ENCODE peak calls at places on chromosomes 16 and 17, in five cellular contexts. Q is body of pancreas, I is upper lobe of right lung, G is GM12865, B is AG09319. T is an unnamed sample.
A peak's percentile ranks its signal among the peaks of the same experiment; 100 is the strongest.

GRCh38 chr17:70108166-70108565 is 33.1 kb downstream of the KCNJ16 start:
- DNase-seq in B (no peak), I (no peak), Q (no peak), G (no peak), T (no peak)

GRCh38 chr16:66621973-66622372 is 17.5 kb downstream of the CMTM3 start:
- DNase-seq in B (no peak), I (no peak), Q (no peak), G (no peak), T (no peak)

GRCh38 chr17:51059781-51060180 is 60.9 kb downstream of the SPAG9 start:
- DNase-seq in G (no peak), I (no peak), Q (no peak), B (no peak), T (no peak)

GRCh38 chr17:1137465-1137894 is 42.3 kb downstream of the ABR start:
- DNase-seq in G (no peak), B (no peak), I (no peak), Q (no peak), T (no peak)

GRCh38 chr17:58249270-58250133 is 11.1 kb downstream of the LPO start:
- DNase-seq in G (peak; percentile 66), Q (peak; percentile 64), B (peak; percentile 8), I (peak; percentile 84), T (peak; percentile 97)

GRCh38 chr16:49528564-49529150 is 155.1 kb downstream of the C16orf78 start:
- DNase-seq in G (no peak), Q (no peak), B (no peak), I (no peak), T (no peak)

GRCh38 chr17:6554336-6554735 is 2.0 kb downstream of the PITPNM3 start:
- DNase-seq in Q (no peak), G (no peak), B (no peak), I (no peak), T (no peak)

GRCh38 chr16:53707671-53708070 is 3.7 kb downstream of the FTO start:
- DNase-seq in Q (no peak), I (no peak), G (no peak), B (no peak), T (no peak)

GRCh38 chr17:39608601-39609000 is 881 bp upstream of the NEUROD2 start:
- DNase-seq in B (no peak), G (no peak), I (no peak), Q (no peak), T (no peak)

GRCh38 chr16:15829460-15829859 is 27.4 kb downstream of the MYH11 start:
- DNase-seq in B (no peak), Q (peak; percentile 24), I (peak; percentile 65), G (no peak), T (no peak)

GRCh38 chr16:3015865-3016521 is 2.0 kb downstream of the CLDN6 start:
- DNase-seq in Q (no peak), G (no peak), I (no peak), B (no peak), T (no peak)

GRCh38 chr16:1309888-1310831 is 724 bp downstream of the UBE2I start:
- DNase-seq in B (no peak), I (peak; percentile 87), Q (peak; percentile 59), G (peak; percentile 64), T (no peak)

GRCh38 chr17:15171433-15172047 is 93.6 kb downstream of the PMP22 start:
- DNase-seq in B (peak; percentile 64), Q (peak; percentile 71), I (peak; percentile 80), G (peak; percentile 6), T (peak; percentile 24)

GRCh38 chr16:67114793-67115192 is 5.1 kb downstream of the PHAF1 start:
- DNase-seq in B (no peak), G (no peak), I (no peak), Q (no peak), T (no peak)

GRCh38 chr16:2964416-2965223 is 545 bp downstream of the KREMEN2 start:
- DNase-seq in Q (peak; percentile 58), I (no peak), G (peak; percentile 73), B (no peak), T (peak; percentile 92)

GRCh38 chr17:386145-386876 is 33.7 kb upstream of the RPH3AL start:
- DNase-seq in G (peak; percentile 65), I (peak; percentile 93), Q (peak; percentile 82), B (no peak), T (peak; percentile 92)

GRCh38 chr16:3999479-3999868 is 116.8 kb downstream of the ADCY9 start:
- DNase-seq in Q (no peak), G (no peak), I (no peak), B (peak; percentile 71), T (no peak)

GRCh38 chr17:66200685-66201092 is 8.8 kb upstream of the CEP112 start:
- DNase-seq in I (no peak), Q (peak; percentile 74), G (peak; percentile 70), B (peak; percentile 59), T (no peak)

GRCh38 chr17:37490638-37491614 is 1.2 kb downstream of the DUSP14 start:
- DNase-seq in B (no peak), G (peak; percentile 61), I (no peak), Q (no peak), T (no peak)

GRCh38 chr17:61503961-61504360 is 51.7 kb downstream of the TBX4 start:
- DNase-seq in B (no peak), Q (no peak), G (no peak), I (no peak), T (no peak)

GRCh38 chr17:5437721-5438317 is 1.1 kb downstream of the C1QBP start:
- DNase-seq in G (no peak), Q (no peak), B (no peak), I (no peak), T (no peak)

GRCh38 chr17:7575481-7575883 is 4.0 kb upstream of the CD68 start:
- DNase-seq in B (no peak), Q (no peak), I (no peak), G (no peak), T (no peak)

GRCh38 chr16:68331879-68332410 is 21.1 kb downstream of the PRMT7 start:
- DNase-seq in Q (no peak), B (no peak), I (no peak), G (no peak), T (no peak)

GRCh38 chr17:74949455-74950115 is 13.9 kb downstream of the OTOP3 start:
- DNase-seq in I (no peak), G (no peak), Q (no peak), B (no peak), T (no peak)

GRCh38 chr17:28684963-28685362 is 23.0 kb downstream of the SUPT6H start:
- DNase-seq in G (no peak), B (peak; percentile 22), I (no peak), Q (peak; percentile 47), T (no peak)

GRCh38 chr16:89722392-89723278 is 1.3 kb downstream of the ZNF276 start:
- DNase-seq in G (peak; percentile 93), Q (peak; percentile 42), B (no peak), I (peak; percentile 93), T (peak; percentile 61)

GRCh38 chr17:35160354-35161201 is 13.0 kb downstream of the UNC45B start:
- DNase-seq in B (no peak), G (no peak), Q (no peak), I (no peak), T (no peak)

GRCh38 chr16:57735755-57736418 is at the start of gene KATNB1:
- DNase-seq in B (no peak), G (no peak), Q (no peak), I (no peak), T (no peak)

GRCh38 chr17:72502940-72503341 is 382.1 kb downstream of the SOX9 start:
- DNase-seq in Q (no peak), I (no peak), B (no peak), G (no peak), T (no peak)

GRCh38 chr17:65743313-65743665 is 181.8 kb upstream of the AXIN2 start:
- DNase-seq in Q (no peak), I (no peak), B (no peak), G (no peak), T (no peak)

GRCh38 chr16:57994778-57995177 is 5.7 kb downstream of the ZNF319 start:
- DNase-seq in Q (peak; percentile 57), G (peak; percentile 66), I (peak; percentile 84), B (no peak), T (peak; percentile 66)

GRCh38 chr16:17053536-17054160 is 417.1 kb downstream of the XYLT1 start:
- DNase-seq in Q (no peak), G (peak; percentile 35), B (no peak), I (no peak), T (no peak)
- TF ChIP-seq CTCF in Q (no peak), G (peak; percentile 32), B (no peak), I (no peak), T (no peak)

GRCh38 chr17:77402159-77402731 is 261.5 kb downstream of the SEC14L1 start:
- DNase-seq in I (no peak), G (no peak), Q (no peak), B (no peak), T (no peak)

GRCh38 chr17:77399319-77399959 is 258.7 kb downstream of the SEC14L1 start:
- DNase-seq in Q (no peak), G (no peak), B (no peak), I (no peak), T (no peak)

GRCh38 chr17:77398274-77398673 is 257.5 kb downstream of the SEC14L1 start:
- DNase-seq in B (no peak), Q (no peak), I (no peak), G (no peak), T (no peak)

GRCh38 chr17:77403854-77404253 is 263.1 kb downstream of the SEC14L1 start:
- DNase-seq in B (no peak), G (no peak), Q (no peak), I (no peak), T (no peak)

DNA sequence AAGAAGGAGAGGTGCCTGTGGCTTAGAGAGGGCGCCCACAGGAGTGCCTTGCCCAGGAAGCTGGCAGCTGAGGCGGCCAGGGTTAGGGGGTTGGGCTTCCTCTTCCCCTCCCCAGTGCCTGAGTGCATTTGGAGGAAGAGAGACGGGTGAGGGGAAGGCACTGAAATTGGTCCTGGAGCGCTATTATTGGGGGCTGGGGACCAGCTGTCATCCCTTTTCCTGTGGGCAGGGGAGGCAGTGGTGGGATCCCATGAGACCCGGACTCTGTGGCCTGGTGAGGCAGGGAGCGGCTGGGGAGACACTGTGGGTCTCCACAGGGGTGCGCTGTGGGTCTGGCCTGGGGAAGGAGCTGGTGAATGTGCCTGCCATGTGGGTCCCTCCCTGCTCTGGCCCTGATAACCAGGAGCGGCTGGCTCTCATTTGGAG is 259.7 kb downstream of the SEC14L1 start:
- DNase-seq in I (no peak), Q (no peak), B (no peak), G (peak; percentile 65), T (peak; percentile 85)
- TF ChIP-seq CTCF in I (peak; percentile 46), Q (no peak), B (peak; percentile 49), G (peak; percentile 65), T (peak; percentile 73)

GRCh38 chr17:38572665-38573365 is 32.9 kb downstream of the SRCIN1 start:
- DNase-seq in B (no peak), I (no peak), Q (peak; percentile 47), G (no peak), T (peak; percentile 65)

GRCh38 chr17:38574712-38575111 is 31.0 kb downstream of the SRCIN1 start:
- DNase-seq in Q (no peak), I (no peak), G (no peak), B (no peak), T (no peak)

GRCh38 chr17:38572292-38572664 is 33.5 kb downstream of the SRCIN1 start:
- DNase-seq in B (no peak), Q (no peak), I (no peak), G (no peak), T (no peak)

GRCh38 chr17:38569701-38570512 is 35.8 kb downstream of the SRCIN1 start:
- DNase-seq in B (no peak), I (no peak), Q (no peak), G (no peak), T (no peak)

GRCh38 chr17:38571833-38572274 is 33.9 kb downstream of the SRCIN1 start:
- DNase-seq in Q (no peak), I (no peak), B (no peak), G (no peak), T (peak; percentile 62)
- TF ChIP-seq CTCF in Q (no peak), I (no peak), B (no peak), G (no peak), T (no peak)

GRCh38 chr16:81748476-81749198 is 30.5 kb upstream of the PLCG2 start:
- DNase-seq in Q (no peak), I (no peak), G (peak; percentile 58), B (no peak), T (no peak)
- TF ChIP-seq CTCF in Q (no peak), I (no peak), G (no peak), B (no peak), T (no peak)